ENCODE peak calls at places on chromosomes 5 and 9, in four cellular contexts. I is GM12878, D is HepG2, Y is H1. V is an unnamed sample.

GRCh38 chr9:83471223-83471622 is 67.0 kb downstream of the FRMD3 start:
- DNase-seq in Y (no peak), D (no peak), I (no peak), V (no peak)

GRCh38 chr5:171459839-171460238 is 40.4 kb downstream of the FGF18 start:
- DNase-seq in I (no peak), Y (no peak), D (no peak), V (no peak)

GRCh38 chr9:135705376-135705775 is 3.4 kb downstream of the KCNT1 start:
- DNase-seq in Y (no peak), I (no peak), D (no peak), V (no peak)

GRCh38 chr5:142182840-142183239 is 74.3 kb downstream of the NDFIP1 start:
- DNase-seq in D (no peak), Y (no peak), I (no peak), V (no peak)

GRCh38 chr5:142697356-142697807 is 11.5 kb upstream of the FGF1 start:
- DNase-seq in Y (no peak), D (no peak), I (no peak), V (no peak)

GRCh38 chr5:154406231-154406630 is 39.6 kb upstream of the SAP30L start:
- DNase-seq in D (no peak), Y (no peak), I (no peak), V (no peak)

GRCh38 chr5:80165430-80165829 is 90.4 kb downstream of the SERINC5 start:
- DNase-seq in D (peak), I (no peak), Y (no peak), V (no peak)

GRCh38 chr5:143812085-143812705 is at the start of gene HMHB1:
- DNase-seq in I (no peak), D (no peak), Y (no peak), V (no peak)

GRCh38 chr5:132525299-132525724 is 18.0 kb downstream of the IL5 start:
- DNase-seq in I (peak), D (no peak), Y (no peak), V (no peak)

GRCh38 chr9:101758300-101758930 is 20.0 kb upstream of the GRIN3A start:
- DNase-seq in I (no peak), D (no peak), Y (no peak), V (no peak)

GRCh38 chr5:150512368-150512747 is 4.4 kb downstream of the NDST1 start:
- DNase-seq in D (no peak), Y (no peak), I (no peak), V (no peak)

GRCh38 chr9:117691367-117691766 is 12.8 kb upstream of the TLR4 start:
- DNase-seq in I (no peak), D (no peak), Y (no peak), V (no peak)

GRCh38 chr5:171681667-171682066 is 104.0 kb upstream of the SMIM23 start:
- DNase-seq in D (no peak), Y (no peak), I (no peak), V (no peak)

GRCh38 chr5:179378441-179379271 is 33.4 kb upstream of the ADAMTS2 start:
- DNase-seq in Y (no peak), D (no peak), I (no peak), V (no peak)

GRCh38 chr5:88769165-88769564 is 113.8 kb downstream of the MEF2C start:
- DNase-seq in D (no peak), Y (no peak), I (no peak), V (no peak)

GRCh38 chr5:125083932-125084331 is 337.5 kb upstream of the ZNF608 start:
- DNase-seq in I (no peak), D (no peak), Y (no peak), V (no peak)

GRCh38 chr9:127694890-127695735 is 11.7 kb upstream of the CFAP157 start:
- DNase-seq in D (no peak), Y (no peak), I (no peak), V (no peak)

GRCh38 chr9:137972355-137972987 is 94.9 kb downstream of the CACNA1B start:
- DNase-seq in Y (peak), I (no peak), D (no peak), V (no peak)

GRCh38 chr5:139901251-139901575 is 105.6 kb downstream of the PSD2 start:
- DNase-seq in D (no peak), I (no peak), Y (no peak), V (no peak)

GRCh38 chr5:137206030-137206715 is 293.0 kb downstream of the SPOCK1 start:
- DNase-seq in I (no peak), D (no peak), Y (no peak), V (no peak)

GRCh38 chr5:133969654-133970324 is 1.4 kb upstream of the C5orf15 start:
- DNase-seq in Y (no peak), D (peak), I (peak), V (no peak)

GRCh38 chr9:16282216-16282615 is 588.3 kb downstream of the BNC2 start:
- DNase-seq in I (no peak), D (no peak), Y (no peak), V (no peak)

GRCh38 chr5:173826179-173826920 is 61.8 kb upstream of the CPEB4 start:
- DNase-seq in I (no peak), Y (no peak), D (peak), V (no peak)

GRCh38 chr5:172777381-172778222 is 6.6 kb upstream of the DUSP1 start:
- DNase-seq in I (no peak), Y (no peak), D (peak), V (peak)

GRCh38 chr5:74316064-74316586 is 324.4 kb downstream of the ENC1 start:
- DNase-seq in I (peak), D (peak), Y (no peak), V (no peak)

GRCh38 chr9:104743377-104743985 is 4.0 kb upstream of the NIPSNAP3A start:
- DNase-seq in I (peak), D (peak), Y (no peak), V (peak)
- TF ChIP-seq CEBPB in I (no peak), D (no peak), Y (no peak), V (no peak)

GRCh38 chr9:95435074-95435728 is 81.6 kb downstream of the PTCH1 start:
- DNase-seq in D (no peak), Y (no peak), I (no peak), V (peak)
- H2AFZ ChIP-seq in D (no peak), Y (no peak), I (no peak), V (peak)

GRCh38 chr9:106528158-106528557 is 334.8 kb upstream of the ZNF462 start:
- DNase-seq in Y (no peak), I (no peak), D (no peak), V (no peak)
- TF ChIP-seq CBX5 in Y (no peak), I (no peak), D (no peak), V (no peak)

GRCh38 chr9:131366745-131367401 is 27.0 kb upstream of the PRRC2B start:
- DNase-seq in Y (peak), I (no peak), D (peak), V (peak)
- TF ChIP-seq CEBPB in Y (no peak), I (no peak), D (no peak), V (no peak)

GRCh38 chr9:22731786-22732185 is 285.2 kb downstream of the DMRTA1 start:
- DNase-seq in Y (no peak), D (no peak), I (no peak), V (no peak)
- H2AFZ ChIP-seq in Y (no peak), D (no peak), I (no peak), V (no peak)

GRCh38 chr5:112344540-112344939 is 74.5 kb downstream of the EPB41L4A start:
- DNase-seq in I (no peak), Y (no peak), D (no peak), V (no peak)

GRCh38 chr5:112346411-112347044 is 72.5 kb downstream of the EPB41L4A start:
- DNase-seq in Y (no peak), D (no peak), I (no peak), V (no peak)

GRCh38 chr5:112339761-112340160 is 79.3 kb downstream of the EPB41L4A start:
- DNase-seq in D (no peak), Y (no peak), I (no peak), V (no peak)

GRCh38 chr5:112338681-112339337 is 80.3 kb downstream of the EPB41L4A start:
- DNase-seq in Y (no peak), I (no peak), D (peak), V (no peak)

DNA sequence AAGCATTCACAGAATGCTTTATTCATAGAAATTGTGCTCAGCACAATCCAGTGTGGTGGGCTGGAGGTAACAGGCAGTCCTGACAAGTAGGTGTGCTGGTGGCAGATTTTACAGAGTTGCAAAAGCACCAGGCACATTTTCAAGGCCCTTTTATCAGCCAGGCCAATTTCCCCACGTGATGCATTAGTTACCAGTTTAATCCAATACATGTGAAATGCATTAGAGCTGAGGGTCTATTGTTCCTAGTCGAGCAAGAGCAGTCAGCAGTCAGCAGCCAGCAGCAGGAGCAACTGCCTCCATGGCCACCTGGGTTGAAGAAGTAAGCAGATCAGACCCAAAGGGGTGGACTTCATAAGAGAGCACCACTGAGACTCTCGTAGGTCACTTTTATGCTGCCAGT is 76.7 kb downstream of the EPB41L4A start:
- DNase-seq in I (no peak), Y (no peak), D (no peak), V (no peak)
- TF ChIP-seq CBX5 in I (no peak), Y (no peak), D (no peak), V (no peak)

GRCh38 chr5:1227669-1228068 is 2.5 kb downstream of the SLC6A18 start:
- DNase-seq in Y (no peak), D (peak), I (no peak), V (no peak)
- TF ChIP-seq CEBPB in Y (no peak), D (no peak), I (no peak), V (no peak)

DNA sequence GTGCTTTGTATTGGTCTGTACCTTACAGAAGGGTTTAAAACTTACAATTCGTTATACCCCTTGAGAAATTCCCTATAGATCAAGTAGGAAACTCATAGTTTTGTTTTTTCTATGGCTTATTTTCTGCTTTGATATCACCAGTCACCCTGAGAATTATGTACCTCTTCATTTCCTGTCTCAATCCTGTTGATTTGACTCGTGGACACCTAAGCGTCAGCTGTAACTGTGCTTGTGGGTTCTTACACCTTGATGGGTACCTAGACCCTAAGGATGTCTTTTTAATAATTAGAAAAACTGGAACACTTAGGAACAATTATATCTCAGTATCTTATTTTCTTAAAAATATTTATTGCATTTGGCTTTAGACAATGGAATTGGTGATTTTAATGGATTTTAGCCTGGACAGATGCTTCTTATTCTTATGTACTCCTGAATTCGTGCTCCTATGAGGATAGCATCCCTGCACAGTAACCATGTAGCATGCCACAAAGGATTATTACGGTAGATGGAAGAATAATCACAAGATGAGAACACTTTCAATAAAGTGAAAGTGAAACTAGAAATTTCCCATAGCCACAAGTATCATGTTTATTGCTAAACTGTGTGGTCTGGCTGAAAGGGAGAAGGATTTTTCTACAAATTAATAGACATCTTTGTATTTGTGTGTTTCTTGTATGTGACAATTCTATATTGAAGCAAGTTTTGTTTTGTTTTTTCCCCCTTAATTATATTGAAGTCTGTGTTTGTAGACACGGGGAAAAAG is 1920.3 kb upstream of the WWC1 start:
- DNase-seq in D (no peak), I (no peak), Y (no peak), V (no peak)
- H2AFZ ChIP-seq in D (no peak), I (no peak), Y (no peak), V (no peak)

GRCh38 chr5:102611312-102611711 is 112.5 kb upstream of the SLCO6A1 start:
- DNase-seq in D (no peak), Y (no peak), I (no peak), V (no peak)
- TF ChIP-seq CBX5 in D (no peak), Y (no peak), I (no peak), V (no peak)

GRCh38 chr9:69744688-69745380 is 15.0 kb downstream of the PTAR1 start:
- DNase-seq in I (no peak), Y (no peak), D (no peak), V (no peak)

GRCh38 chr9:69750085-69750484 is 9.7 kb downstream of the PTAR1 start:
- DNase-seq in D (no peak), I (no peak), Y (no peak), V (no peak)

GRCh38 chr9:69748304-69748703 is 11.5 kb downstream of the PTAR1 start:
- DNase-seq in D (peak), I (no peak), Y (no peak), V (no peak)

GRCh38 chr9:69745716-69746538 is 13.9 kb downstream of the PTAR1 start:
- DNase-seq in D (peak), I (no peak), Y (no peak), V (peak)

DNA sequence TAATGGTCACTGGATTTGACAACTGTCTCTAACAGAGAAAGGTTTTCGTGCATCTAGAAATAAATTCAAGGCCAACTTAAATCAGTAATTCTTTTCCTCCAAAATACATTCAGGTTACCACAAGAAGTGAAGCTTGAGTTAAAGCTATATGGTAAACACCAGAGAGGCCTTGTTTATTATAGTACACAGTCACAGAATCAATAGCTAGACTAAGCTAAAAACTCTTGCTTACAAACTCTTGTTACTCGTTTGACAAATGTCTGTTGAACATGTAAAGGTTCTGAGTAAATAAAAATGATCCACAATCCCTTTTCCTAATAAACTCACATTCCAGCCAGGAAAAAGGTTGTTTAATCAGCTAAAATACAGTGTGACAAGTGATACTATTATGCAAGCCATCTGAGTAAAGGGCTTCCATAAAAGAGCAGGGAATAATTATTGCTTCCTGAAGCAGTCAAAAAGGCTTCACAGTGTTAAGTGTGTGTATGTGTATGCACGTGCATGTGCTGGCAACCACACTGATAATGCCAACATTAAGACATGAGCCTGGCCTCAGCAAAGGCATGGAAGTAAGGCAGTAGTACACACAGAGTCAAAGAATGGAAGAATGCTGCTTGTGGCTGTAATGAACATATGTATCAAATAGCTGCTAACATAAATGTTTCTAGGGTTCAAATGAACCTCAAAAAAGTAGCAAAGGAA is 12.8 kb downstream of the PTAR1 start:
- DNase-seq in D (peak), Y (no peak), I (no peak), V (no peak)
- TF ChIP-seq CEBPB in D (no peak), Y (no peak), I (no peak), V (no peak)

V was measured in K562.